ENCODE peak calls at places on chromosomes 16 and 17, in ten cellular contexts. H is SJSA1; Y is neural progenitor cell; A is A673; I is CD8-positive, alpha-beta T cell; E is adrenal gland; N is HepG2; Q is hepatocyte; M is OCI-LY7; P is GM23248. B is an unnamed sample.

GRCh38 chr17:70420876-70421445 is 251.6 kb downstream of the KCNJ2 start:
- DNase-seq in Y (no peak), I (no peak), N (no peak), H (no peak), M (no peak), Q (no peak), P (no peak), E (no peak), A (no peak), B (no peak)

GRCh38 chr16:80197790-80198201 is 343.0 kb upstream of the DYNLRB2 start:
- DNase-seq in A (no peak), P (peak; percentile 89), I (no peak), H (peak; percentile 88), M (no peak), Y (no peak), N (peak; percentile 79), Q (no peak), E (no peak), B (no peak)

GRCh38 chr17:17414316-17414937 is 62.4 kb upstream of the MED9 start:
- DNase-seq in N (no peak), H (peak; percentile 63), I (no peak), P (peak; percentile 95), Y (no peak), Q (no peak), A (no peak), E (no peak), M (no peak), B (peak; percentile 62)

GRCh38 chr16:74666010-74666421 is 661 bp downstream of the RFWD3 start:
- DNase-seq in Q (no peak), E (no peak), H (no peak), Y (no peak), I (no peak), P (no peak), N (no peak), A (no peak), M (no peak), B (no peak)

GRCh38 chr16:70747703-70748631 is 53.0 kb downstream of the VAC14 start:
- DNase-seq in H (no peak), M (no peak), I (no peak), Q (peak; percentile 43), P (no peak), A (no peak), E (no peak), N (no peak), Y (no peak), B (peak; percentile 69)

GRCh38 chr17:79610151-79610645 is 653 bp downstream of the RBFOX3 start:
- DNase-seq in H (no peak), A (no peak), M (no peak), N (no peak), I (no peak), E (no peak), Q (no peak), P (no peak), Y (no peak), B (no peak)

GRCh38 chr17:75048396-75048933 is 1.4 kb downstream of the KCTD2 start:
- DNase-seq in H (no peak), Y (no peak), M (no peak), E (peak; percentile 79), P (peak; percentile 65), I (no peak), N (no peak), A (no peak), Q (no peak), B (no peak)

GRCh38 chr17:34579017-34579946 is at the start of gene TMEM132E:
- DNase-seq in I (no peak), E (peak; percentile 52), N (no peak), A (no peak), H (no peak), P (peak; percentile 51), Q (peak; percentile 68), Y (peak; percentile 91), M (no peak), B (no peak)

GRCh38 chr16:2992383-2993081 is 12.3 kb upstream of the PKMYT1 start:
- DNase-seq in P (no peak), E (no peak), M (no peak), H (no peak), N (no peak), Q (no peak), A (no peak), Y (no peak), I (no peak), B (no peak)

GRCh38 chr17:72338847-72339790 is 218.3 kb downstream of the SOX9 start:
- DNase-seq in E (peak; percentile 60), I (no peak), Y (no peak), M (no peak), H (peak; percentile 96), A (peak; percentile 88), N (peak; percentile 97), P (peak; percentile 95), Q (peak; percentile 71), B (peak; percentile 95)

GRCh38 chr16:53768167-53768566 is 64.2 kb downstream of the FTO start:
- DNase-seq in Y (no peak), I (no peak), A (peak; percentile 28), M (no peak), E (no peak), N (no peak), H (no peak), P (peak; percentile 49), Q (peak; percentile 17), B (no peak)

GRCh38 chr16:964696-965395 is 5.9 kb downstream of the LMF1 start:
- DNase-seq in P (no peak), N (no peak), Q (no peak), I (peak; percentile 54), Y (no peak), A (no peak), E (no peak), M (no peak), H (peak; percentile 43), B (no peak)

GRCh38 chr17:7109461-7110322 is 4.9 kb downstream of the ASGR2 start:
- DNase-seq in Y (no peak), N (no peak), Q (no peak), A (no peak), M (no peak), P (no peak), I (no peak), H (no peak), E (no peak), B (no peak)

GRCh38 chr17:2797226-2797625 is 988 bp downstream of the RAP1GAP2 start:
- DNase-seq in Q (no peak), H (no peak), N (no peak), M (no peak), E (no peak), Y (no peak), A (no peak), P (no peak), I (no peak), B (no peak)

GRCh38 chr17:29524692-29525091 is 42.1 kb downstream of the ABHD15 start:
- DNase-seq in H (no peak), A (no peak), M (no peak), E (no peak), N (no peak), I (no peak), Y (no peak), Q (no peak), P (no peak), B (no peak)
- H3K4me1 ChIP-seq in H (peaks cover 17% of the 10 kb centered on the region), A (no peaks in the 10 kb centered on the region), M (no peaks in the 10 kb centered on the region), E (no peaks in the 10 kb centered on the region), N (peaks cover 4% of the 10 kb centered on the region), I (no peaks in the 10 kb centered on the region), Y (no peaks in the 10 kb centered on the region), Q (no peaks in the 10 kb centered on the region), P (no peaks in the 10 kb centered on the region), B (no peaks in the 10 kb centered on the region)

GRCh38 chr17:60751884-60752283 is 74.2 kb downstream of the BCAS3 start:
- DNase-seq in A (no peak), Q (no peak), E (no peak), N (no peak), P (no peak), M (no peak), I (no peak), H (no peak), Y (no peak), B (no peak)

GRCh38 chr17:60752873-60753577 is 75.4 kb downstream of the BCAS3 start:
- DNase-seq in N (no peak), Q (no peak), Y (no peak), I (no peak), H (no peak), E (no peak), P (no peak), A (no peak), M (no peak), B (no peak)

GRCh38 chr17:60754057-60754604 is 76.5 kb downstream of the BCAS3 start:
- DNase-seq in Y (no peak), Q (no peak), N (no peak), P (no peak), H (no peak), A (no peak), M (no peak), E (no peak), I (no peak), B (no peak)

GRCh38 chr17:60759756-60760155 is 82.1 kb downstream of the BCAS3 start:
- DNase-seq in P (no peak), H (no peak), I (no peak), M (no peak), N (no peak), Y (no peak), Q (no peak), A (no peak), E (no peak), B (no peak)

GRCh38 chr17:60757437-60757836 is 79.8 kb downstream of the BCAS3 start:
- DNase-seq in I (no peak), Q (no peak), A (no peak), Y (no peak), M (no peak), N (no peak), H (no peak), E (no peak), P (no peak), B (no peak)
- H3K36me3 ChIP-seq in I (no peaks in the 10 kb centered on the region), Q (no peaks in the 10 kb centered on the region), A (no peaks in the 10 kb centered on the region), Y (no peaks in the 10 kb centered on the region), M (no peaks in the 10 kb centered on the region), N (no peaks in the 10 kb centered on the region), H (no peaks in the 10 kb centered on the region), E (no peaks in the 10 kb centered on the region), P (no peaks in the 10 kb centered on the region), B (no peaks in the 10 kb centered on the region)

DNA sequence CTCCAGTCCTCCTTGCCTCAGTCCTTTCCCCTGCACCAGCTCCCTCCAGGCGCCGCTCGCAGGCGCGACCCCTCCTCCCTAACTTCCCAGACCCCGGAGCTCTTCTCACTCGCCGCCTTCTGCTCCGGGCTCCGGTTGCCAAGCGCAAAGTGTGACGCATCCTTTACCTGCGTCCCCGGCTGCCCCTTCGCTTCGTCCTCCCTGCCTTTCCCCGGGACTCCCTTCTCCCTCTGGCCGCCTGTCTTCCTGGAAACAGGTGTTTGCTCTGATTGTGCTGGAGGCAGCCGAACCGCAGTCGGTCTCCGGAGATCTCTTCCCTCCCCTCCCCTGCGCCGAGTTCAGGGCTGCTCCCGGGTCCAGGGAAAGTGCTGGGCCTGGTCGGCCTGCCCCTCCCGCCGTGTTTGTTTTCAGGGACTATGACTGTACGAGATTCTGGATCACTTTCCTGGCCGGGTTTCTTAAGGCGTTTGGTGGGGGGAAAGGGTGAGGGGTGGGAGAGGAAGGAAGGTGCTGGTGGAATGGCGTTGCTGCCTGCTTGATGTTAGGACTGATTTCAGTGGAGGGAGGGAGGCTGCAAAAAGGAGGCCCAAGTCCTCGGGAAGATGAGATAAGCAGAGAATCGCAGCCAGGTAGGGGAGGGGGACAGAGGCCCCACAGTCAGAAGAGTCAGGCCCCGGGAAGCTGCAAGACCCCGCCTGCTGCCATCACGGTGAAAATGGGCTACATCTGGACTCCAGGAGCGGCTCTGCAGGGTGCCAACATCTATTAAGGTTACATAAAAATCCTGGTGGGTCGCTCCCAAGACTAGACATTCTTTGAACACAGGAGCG is 893 bp downstream of the ARHGAP44 start:
- DNase-seq in P (no peak), Y (peak; percentile 63), E (no peak), I (no peak), M (no peak), Q (peak; percentile 52), H (no peak), N (no peak), A (no peak), B (no peak)
- H3K27ac ChIP-seq in P (no peak overlapping the region), Y (no peak overlapping the region), E (peak overlapping the region; percentile 34), I (no peak overlapping the region), M (no peak overlapping the region), Q (peak overlapping the region; percentile 31), H (no peak overlapping the region), N (no peak overlapping the region), A (no peak overlapping the region), B (no peak overlapping the region)

GRCh38 chr17:4537451-4538235 is 17.5 kb downstream of the MYBBP1A start:
- DNase-seq in Q (no peak), I (no peak), H (no peak), N (no peak), E (no peak), M (no peak), Y (no peak), A (no peak), P (peak; percentile 15), B (no peak)
- H3K4me1 ChIP-seq in Q (peaks cover 10% of the 10 kb centered on the region), I (peaks cover 3% of the 10 kb centered on the region), H (no peaks in the 10 kb centered on the region), N (peaks cover 25% of the 10 kb centered on the region), E (peaks cover 10% of the 10 kb centered on the region), M (no peaks in the 10 kb centered on the region), Y (peaks cover 22% of the 10 kb centered on the region), A (peaks cover 5% of the 10 kb centered on the region), P (no peaks in the 10 kb centered on the region), B (no peaks in the 10 kb centered on the region)

B was measured in SJCRH30.